ENCODE peak calls at places on chromosomes 13 and 19, in five cellular contexts. F is stimulated activated CD8-positive, alpha-beta memory T cell treated with anti-CD3 and anti-CD28 coated beads, Interleukin-2, amount 100 ng/mL, for 1 hour; V is HEK293T; T is NCI-H69; O is effector CD4-positive, alpha-beta T cell. M is an unnamed sample.

GRCh38 chr19:17846146-17846545 is 1.6 kb downstream of the JAK3 start:
- DNase-seq in T (no peak), O (peak), V (no peak), F (no peak), M (no peak)

GRCh38 chr19:13118424-13119193 is 545 bp downstream of the NACC1 start:
- DNase-seq in F (no peak), T (peak), V (peak), O (no peak), M (no peak)

GRCh38 chr19:51637362-51637978 is 7.3 kb upstream of the SIGLEC5 start:
- DNase-seq in F (no peak), V (peak), O (no peak), T (no peak), M (no peak)

GRCh38 chr19:5948697-5949564 is 29.0 kb downstream of the RANBP3 start:
- DNase-seq in O (no peak), V (no peak), T (peak), F (no peak), M (no peak)

GRCh38 chr19:4831351-4832340 is at the start of gene TICAM1:
- DNase-seq in V (no peak), F (peak), O (peak), T (peak), M (peak)

GRCh38 chr19:19268453-19269385 is 4.4 kb downstream of the TM6SF2 start:
- DNase-seq in O (no peak), F (no peak), T (no peak), V (no peak), M (no peak)

GRCh38 chr13:103101500-103101899 is 35.3 kb upstream of the SLC10A2 start:
- DNase-seq in F (no peak), V (no peak), T (no peak), O (no peak), M (no peak)

GRCh38 chr13:78881054-78881453 is 222.1 kb upstream of the OBI1 start:
- DNase-seq in F (no peak), V (peak), O (no peak), T (peak), M (no peak)

GRCh38 chr13:79581870-79582315 is 100.9 kb downstream of the NDFIP2 start:
- DNase-seq in F (no peak), O (no peak), T (peak), V (no peak), M (no peak)

GRCh38 chr19:12937243-12938053 is 961 bp upstream of the CALR start:
- DNase-seq in V (no peak), F (no peak), T (peak), O (no peak), M (no peak)

GRCh38 chr13:100158569-100158968 is 69.7 kb downstream of the PCCA start:
- DNase-seq in T (no peak), F (no peak), O (no peak), V (no peak), M (no peak)

GRCh38 chr13:25571237-25571636 is 199.5 kb downstream of the ATP8A2 start:
- DNase-seq in T (no peak), F (no peak), V (no peak), O (no peak), M (no peak)

GRCh38 chr13:44660050-44660449 is 83.9 kb upstream of the TSC22D1 start:
- DNase-seq in O (no peak), F (no peak), V (no peak), T (no peak), M (no peak)

GRCh38 chr13:99692854-99693253 is 191.6 kb downstream of the TM9SF2 start:
- DNase-seq in F (no peak), O (no peak), T (no peak), V (no peak), M (no peak)

GRCh38 chr13:77375554-77375953 is 48.7 kb upstream of the MYCBP2 start:
- DNase-seq in F (no peak), T (peak), V (no peak), O (no peak), M (no peak)